ENCODE peak calls at places on chromosome 16, in six cellular contexts. C is Calu3, I is HL-60, S is GM04504, J is NCI-H1048, X is dermis microvascular lymphatic vessel endothelial cell. V is an unnamed sample.

GRCh38 chr16:50651835-50652438 is 29.2 kb downstream of the SNX20 start:
- DNase-seq in C (no peak), I (no peak), S (no peak), J (no peak), X (no peak), V (no peak)

GRCh38 chr16:3144331-3144881 is 9.6 kb downstream of the ZNF213 start:
- DNase-seq in C (no peak), I (no peak), S (no peak), J (no peak), X (no peak), V (no peak)

GRCh38 chr16:49602201-49603041 is 228.8 kb downstream of the C16orf78 start:
- DNase-seq in C (no peak), I (no peak), S (no peak), J (no peak), X (no peak), V (no peak)

GRCh38 chr16:22370038-22370541 is 4.3 kb downstream of the CDR2 start:
- DNase-seq in C (no peak), I (no peak), S (peak), J (no peak), X (no peak), V (no peak)

GRCh38 chr16:2821483-2822157 is 4.6 kb downstream of the PRSS21 start:
- DNase-seq in C (no peak), I (no peak), S (no peak), J (no peak), X (no peak), V (no peak)

GRCh38 chr16:83530293-83530692 is 277.5 kb upstream of the HSBP1 start:
- DNase-seq in C (no peak), I (no peak), S (peak), J (no peak), X (no peak), V (no peak)

GRCh38 chr16:30115238-30115637 is 1.9 kb upstream of the GDPD3 start:
- DNase-seq in C (peak), I (no peak), S (no peak), J (no peak), X (no peak), V (no peak)

GRCh38 chr16:89358030-89359005 is 132.0 kb downstream of the ANKRD11 start:
- DNase-seq in C (no peak), I (peak), S (no peak), J (no peak), X (no peak), V (no peak)

GRCh38 chr16:28524544-28525179 is 14.1 kb downstream of the NUPR1 start:
- DNase-seq in C (no peak), I (no peak), S (no peak), J (no peak), X (no peak), V (no peak)

GRCh38 chr16:10971560-10971961 is 27.2 kb downstream of the CLEC16A start:
- DNase-seq in C (peak), I (peak), S (peak), J (no peak), X (peak), V (peak)

GRCh38 chr16:15605869-15606520 is 37.0 kb downstream of the MARF1 start:
- DNase-seq in C (no peak), I (no peak), S (no peak), J (no peak), X (no peak), V (no peak)

GRCh38 chr16:28990375-28991040 is 5.7 kb downstream of the LAT start:
- DNase-seq in C (no peak), I (no peak), S (no peak), J (no peak), X (no peak), V (no peak)

GRCh38 chr16:82655315-82655714 is 28.5 kb downstream of the CDH13 start:
- DNase-seq in C (no peak), I (no peak), S (peak), J (no peak), X (no peak), V (no peak)

GRCh38 chr16:84505249-84506156 is 1.0 kb upstream of the MEAK7 start:
- DNase-seq in C (no peak), I (no peak), S (no peak), J (no peak), X (no peak), V (no peak)

GRCh38 chr16:30948087-30948955 is 547 bp upstream of the ORAI3 start:
- DNase-seq in C (peak), I (peak), S (peak), J (peak), X (peak), V (peak)

GRCh38 chr16:22016927-22017326 is 9.0 kb downstream of the MOSMO start:
- DNase-seq in C (no peak), I (no peak), S (no peak), J (no peak), X (no peak), V (no peak)

GRCh38 chr16:77332792-77333191 is 102.0 kb downstream of the ADAMTS18 start:
- DNase-seq in C (no peak), I (no peak), S (no peak), J (no peak), X (no peak), V (no peak)

GRCh38 chr16:66587881-66588600 is 8.8 kb downstream of the CMTM2 start:
- DNase-seq in C (no peak), I (no peak), S (no peak), J (no peak), X (no peak), V (no peak)

GRCh38 chr16:5776876-5777275 is 679.3 kb upstream of the EEF2KMT start:
- DNase-seq in C (no peak), I (no peak), S (no peak), J (no peak), X (no peak), V (no peak)

GRCh38 chr16:25546781-25547180 is 145.0 kb upstream of the HS3ST4 start:
- DNase-seq in C (no peak), I (no peak), S (no peak), J (no peak), X (peak), V (no peak)

GRCh38 chr16:10616744-10617640 is 36.6 kb upstream of the EMP2 start:
- DNase-seq in C (peak), I (no peak), S (no peak), J (no peak), X (peak), V (peak)

GRCh38 chr16:85687651-85688471 is 893 bp downstream of the GINS2 start:
- DNase-seq in C (no peak), I (no peak), S (no peak), J (no peak), X (no peak), V (no peak)

GRCh38 chr16:75789237-75789636 is 62.9 kb upstream of the CPHXL start:
- DNase-seq in C (peak), I (peak), S (peak), J (no peak), X (peak), V (no peak)

V was measured in DMS 273 treated with DMSO at 0.1 percent for 48 hours.